ENCODE peak calls at places on chromosomes 2 and 18, in four cellular contexts. J is A549, T is HepG2, Z is K562. X is an unnamed sample.

GRCh38 chr2:101474752-101475384 is at the start of gene RFX8:
- DNase-seq in Z (no peak), T (peak; percentile 53), J (no peak), X (no peak)

GRCh38 chr18:55096261-55097026 is 137.2 kb upstream of the CCDC68 start:
- DNase-seq in Z (no peak), J (peak; percentile 75), T (peak; percentile 7), X (peak; percentile 8)

GRCh38 chr2:85577063-85577385 is 362 bp upstream of the VAMP8 start:
- DNase-seq in T (no peak), J (no peak), Z (no peak), X (no peak)

GRCh38 chr2:150376627-150377335 is 110.7 kb downstream of the RND3 start:
- DNase-seq in T (peak; percentile 25), J (peak; percentile 26), Z (no peak), X (no peak)

GRCh38 chr18:7870855-7871254 is 303.7 kb downstream of the PTPRM start:
- DNase-seq in J (peak; percentile 26), T (no peak), Z (no peak), X (no peak)

GRCh38 chr2:69829243-69830044 is at the start of gene GMCL1:
- DNase-seq in T (peak; percentile 94), J (peak; percentile 97), Z (peak; percentile 92), X (peak; percentile 95)

GRCh38 chr18:62085766-62086165 is 101.1 kb downstream of the PIGN start:
- DNase-seq in T (no peak), J (no peak), Z (no peak), X (no peak)

GRCh38 chr2:31196622-31197021 is 20.7 kb downstream of the CAPN14 start:
- DNase-seq in T (no peak), Z (no peak), J (no peak), X (no peak)

GRCh38 chr2:28449489-28450395 is 46.1 kb upstream of the PLB1 start:
- DNase-seq in T (no peak), Z (peak; percentile 32), J (peak; percentile 58), X (no peak)

GRCh38 chr2:241801611-241802420 is 7.2 kb upstream of the NEU4 start:
- DNase-seq in T (no peak), J (no peak), Z (peak; percentile 81), X (no peak)

GRCh38 chr2:241804326-241805276 is 4.4 kb upstream of the NEU4 start:
- DNase-seq in Z (peak; percentile 21), T (peak; percentile 34), J (peak; percentile 38), X (no peak)

GRCh38 chr2:241802421-241802749 is 6.6 kb upstream of the NEU4 start:
- DNase-seq in T (no peak), J (no peak), Z (peak; percentile 36), X (no peak)

GRCh38 chr2:241803387-241804325 is 5.3 kb upstream of the NEU4 start:
- DNase-seq in J (peak; percentile 44), T (no peak), Z (no peak), X (no peak)

DNA sequence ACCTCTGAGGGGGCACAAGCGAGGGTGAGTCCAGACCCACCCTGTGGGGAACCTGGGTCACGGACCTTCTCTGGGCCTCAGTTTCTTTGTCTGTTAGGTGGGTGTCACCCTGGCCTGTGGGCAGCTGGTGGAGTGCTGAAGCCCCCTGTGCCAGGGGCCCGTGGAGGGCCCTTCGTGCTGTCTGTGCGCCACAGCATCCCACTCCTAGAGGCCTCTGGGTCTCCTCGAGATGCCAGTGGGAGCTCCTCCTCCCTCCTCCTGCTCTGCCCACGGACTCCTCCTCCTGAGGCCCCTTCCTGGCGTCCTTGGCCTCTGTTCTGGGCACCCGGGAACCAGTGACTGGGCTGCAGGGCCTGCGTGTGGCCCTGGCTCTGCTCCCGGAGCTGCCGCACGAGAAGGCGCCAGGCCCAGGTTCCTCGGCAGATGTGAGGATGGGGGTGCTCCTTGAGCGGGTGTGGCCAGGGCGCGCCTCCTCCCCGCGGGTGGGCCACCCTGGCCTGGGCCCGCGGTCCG is 6.1 kb upstream of the NEU4 start:
- DNase-seq in J (no peak), T (no peak), Z (no peak), X (no peak)
- TF ChIP-seq BHLHE40 in J (no peak), T (no peak), Z (no peak), X (no peak)

DNA sequence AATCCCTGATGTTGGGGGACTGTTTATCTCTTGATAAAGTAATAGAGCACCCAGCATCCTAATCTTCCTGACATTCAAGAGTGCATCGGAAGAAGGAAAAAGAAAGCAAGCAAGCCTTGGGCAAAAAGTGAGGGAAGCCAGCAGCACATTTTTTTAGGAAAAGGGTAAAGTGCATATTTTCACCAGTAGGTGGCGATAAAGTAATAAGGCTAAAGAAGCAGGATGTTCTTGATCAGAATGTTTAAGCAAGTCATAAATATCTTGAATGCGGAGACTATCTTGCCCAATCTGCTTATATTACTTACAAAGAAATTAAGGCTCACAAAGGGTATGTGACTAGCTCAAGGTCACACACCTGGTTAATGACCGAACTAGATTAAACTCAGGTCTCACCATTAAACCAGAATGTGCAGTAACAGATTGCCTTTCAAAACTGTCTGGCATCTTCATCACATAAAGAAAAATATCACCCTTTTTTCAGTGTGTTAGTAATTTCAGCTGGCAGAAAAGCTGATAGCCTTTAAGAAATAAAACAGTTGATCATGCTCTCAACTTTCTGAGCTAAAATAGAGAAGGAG is 83.8 kb downstream of the VIT start:
- DNase-seq in T (peak; percentile 51), Z (peak; percentile 63), J (peak; percentile 58), X (peak; percentile 62)
- TF ChIP-seq BHLHE40 in T (no peak), Z (no peak), J (no peak), X (no peak)

GRCh38 chr2:112714836-112715631 is 5.8 kb upstream of the NT5DC4 start:
- DNase-seq in Z (no peak), T (no peak), J (peak; percentile 64), X (no peak)
- TF ChIP-seq BHLHE40 in Z (no peak), T (no peak), J (no peak), X (no peak)

DNA sequence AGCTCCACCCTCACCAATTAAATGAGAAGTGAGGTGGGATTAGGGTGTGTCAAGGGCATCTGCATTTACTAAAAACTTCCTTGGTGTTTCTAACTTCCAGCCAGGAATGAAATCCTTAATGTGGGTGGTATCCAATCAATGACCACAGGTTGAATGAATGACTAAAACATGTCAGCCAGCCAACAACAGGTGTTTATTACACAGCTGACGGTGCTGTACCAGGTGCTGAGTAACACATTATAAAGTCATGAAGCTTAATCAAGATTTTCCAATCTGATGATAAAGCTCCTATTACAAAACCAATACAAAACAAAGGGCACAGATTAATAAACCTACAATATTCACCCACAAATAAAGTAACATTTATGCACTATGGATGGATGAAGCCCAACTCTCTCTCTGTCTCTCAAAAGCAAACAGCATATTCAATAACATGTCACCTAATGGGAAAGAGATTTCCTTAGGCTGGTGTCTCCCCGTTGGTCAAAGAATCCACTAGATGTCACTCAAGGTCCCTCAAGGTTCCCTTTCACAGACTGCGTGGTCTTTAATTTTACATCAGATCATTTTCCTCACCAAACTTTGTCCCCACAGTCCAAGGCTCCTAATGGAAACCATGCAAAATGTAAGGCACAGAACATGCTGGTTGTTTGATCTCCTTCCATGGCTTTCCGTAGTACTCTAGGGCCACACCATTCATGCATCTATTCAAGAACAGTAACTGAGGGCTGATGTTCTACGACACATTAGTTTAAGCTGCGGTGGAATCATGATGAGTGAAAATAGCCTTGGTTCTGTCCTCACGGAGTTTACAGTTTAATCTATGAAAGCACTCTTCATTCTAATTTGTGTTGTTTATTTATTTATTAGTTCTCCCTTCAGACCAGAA is 6.4 kb upstream of the PTPN4 start:
- DNase-seq in Z (no peak), J (peak; percentile 64), T (peak; percentile 61), X (peak; percentile 55)
- TF ChIP-seq BHLHE40 in Z (no peak), J (no peak), T (no peak), X (no peak)

GRCh38 chr18:48741866-48742265 is 203.0 kb downstream of the CTIF start:
- DNase-seq in T (no peak), J (no peak), Z (no peak), X (no peak)

GRCh38 chr18:48745293-48745692 is 205.5 kb downstream of the SMAD7 start:
- DNase-seq in T (no peak), Z (no peak), J (no peak), X (no peak)

GRCh38 chr18:48740846-48741485 is 202.1 kb downstream of the CTIF start:
- DNase-seq in Z (no peak), J (no peak), T (no peak), X (no peak)

GRCh38 chr18:48742304-48742703 is 203.5 kb downstream of the CTIF start:
- DNase-seq in T (no peak), Z (no peak), J (no peak), X (no peak)

GRCh38 chr18:48743046-48743445 is 204.2 kb downstream of the CTIF start:
- DNase-seq in T (no peak), J (no peak), Z (no peak), X (no peak)
- TF ChIP-seq BHLHE40 in T (no peak), J (no peak), Z (no peak), X (no peak)

DNA sequence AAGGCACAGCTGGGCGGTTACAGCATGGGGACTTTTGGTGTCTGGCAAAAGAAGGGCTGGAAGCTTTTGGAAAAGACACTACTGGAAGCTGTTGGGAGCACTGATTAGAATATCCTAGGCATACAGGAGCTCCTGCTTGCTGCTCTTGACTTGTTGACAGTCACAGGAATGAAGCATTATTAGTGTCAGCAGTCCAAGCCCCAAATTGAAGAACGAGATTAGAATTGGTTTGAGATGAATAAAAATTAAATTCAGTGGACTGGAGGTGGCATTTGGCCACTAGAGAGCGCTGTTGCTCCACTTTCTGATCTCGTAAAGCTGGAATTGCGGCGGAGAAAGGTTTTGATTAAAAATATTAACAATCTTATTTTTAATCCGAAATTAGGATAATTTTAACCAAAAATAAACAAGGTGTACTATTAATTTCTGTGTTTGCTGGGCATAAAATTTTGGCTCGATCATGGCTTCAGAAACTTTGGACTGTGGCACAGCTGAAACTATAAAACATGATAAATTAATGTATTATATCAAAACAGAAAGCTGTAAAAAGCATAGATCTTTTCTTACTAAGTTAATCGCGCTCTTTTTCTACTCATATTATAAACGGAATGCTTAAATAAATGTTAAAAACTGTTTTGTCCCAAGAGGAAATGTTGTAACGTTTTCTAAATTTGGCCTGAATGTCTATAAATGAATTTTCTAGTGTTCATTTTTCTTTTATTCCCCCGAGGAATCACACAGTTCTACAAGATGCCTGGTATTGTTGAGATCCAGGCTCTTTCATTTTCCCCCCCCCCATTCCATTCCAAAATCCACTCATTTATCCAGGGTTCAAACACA is 2.4 kb upstream of the HOXD8 start:
- DNase-seq in Z (peak; percentile 61), J (peak; percentile 52), T (peak; percentile 13), X (no peak)
- TF ChIP-seq BHLHE40 in Z (no peak), J (no peak), T (no peak), X (no peak)